ENCODE peak calls at places on chromosomes 12 and 14, in four cellular contexts. J is CD8-positive, alpha-beta T cell; X is DMS153; C is AG04450. U is an unnamed sample.
A peak's percentile ranks its signal among the peaks of the same experiment; 100 is the strongest.

GRCh38 chr12:80551897-80552296 is 107.9 kb downstream of the PTPRQ start:
- DNase-seq in C (peak; percentile 88), X (no peak), J (no peak), U (no peak)

GRCh38 chr14:75831971-75832370 is 149.8 kb downstream of the TGFB3 start:
- DNase-seq in J (no peak), C (no peak), X (peak; percentile 61), U (peak; percentile 50)

GRCh38 chr12:81470923-81471322 is 288.2 kb downstream of the PPFIA2 start:
- DNase-seq in X (no peak), J (no peak), C (no peak), U (no peak)

GRCh38 chr14:77281852-77282251 is 10.8 kb upstream of the NGB start:
- DNase-seq in X (no peak), J (no peak), C (no peak), U (no peak)

GRCh38 chr12:48159976-48160525 is 2.7 kb upstream of the ASB8 start:
- DNase-seq in J (no peak), X (no peak), C (no peak), U (no peak)

GRCh38 chr12:57630891-57631433 is 2.0 kb downstream of the B4GALNT1 start:
- DNase-seq in X (no peak), C (no peak), J (no peak), U (no peak)

GRCh38 chr12:15886372-15887042 is 4.3 kb downstream of the STRAP start:
- DNase-seq in X (peak; percentile 67), J (no peak), C (no peak), U (peak; percentile 84)

GRCh38 chr12:121946313-121947025 is 28.1 kb downstream of the CFAP251 start:
- DNase-seq in J (no peak), X (no peak), C (no peak), U (no peak)

GRCh38 chr12:68932701-68933563 is at the start of gene CPM:
- DNase-seq in J (peak; percentile 51), X (peak; percentile 67), C (no peak), U (peak; percentile 50)

GRCh38 chr12:114411081-114411836 is 5.3 kb upstream of the TBX5 start:
- DNase-seq in J (no peak), X (no peak), C (no peak), U (no peak)

GRCh38 chr14:91303091-91303923 is 58.8 kb upstream of the GPR68 start:
- DNase-seq in X (no peak), C (no peak), J (no peak), U (no peak)

GRCh38 chr12:22856120-22856699 is 231.2 kb downstream of the ETNK1 start:
- DNase-seq in X (peak; percentile 35), J (no peak), C (peak; percentile 1), U (no peak)

U was measured in NCI-H2029.